ENCODE peak calls at places on chromosomes 7 and 10, in six cellular contexts. T is trophoblast cell, D is mesenchymal stem cell, W is IMR-90, J is H1, L is neuronal stem cell. S is an unnamed sample.

GRCh38 chr10:78602201-78602917 is 466.4 kb upstream of the ZMIZ1 start:
- DNase-seq in T (no peak), W (peak; percentile 19), L (no peak), D (no peak), J (no peak), S (no peak)

GRCh38 chr10:5943536-5943935 is 33.8 kb downstream of the IL15RA start:
- DNase-seq in D (no peak), J (no peak), L (no peak), T (no peak), W (peak; percentile 59), S (no peak)

GRCh38 chr7:16712916-16713315 is 40.6 kb upstream of the TSPAN13 start:
- DNase-seq in T (no peak), D (no peak), W (peak; percentile 67), L (no peak), J (no peak), S (no peak)

GRCh38 chr10:125850766-125851731 is 27.7 kb downstream of the BCCIP start:
- DNase-seq in D (no peak), T (no peak), J (no peak), W (no peak), L (no peak), S (no peak)

GRCh38 chr10:125985557-125986246 is 89.3 kb downstream of the FANK1 start:
- DNase-seq in J (no peak), L (no peak), W (no peak), D (no peak), T (no peak), S (peak; percentile 32)

GRCh38 chr10:32891261-32891660 is 66.8 kb downstream of the ITGB1 start:
- DNase-seq in D (no peak), L (no peak), T (no peak), J (no peak), W (no peak), S (no peak)

GRCh38 chr7:111953611-111954010 is 252.6 kb downstream of the DOCK4 start:
- DNase-seq in T (no peak), L (no peak), W (no peak), D (peak; percentile 8), J (no peak), S (peak; percentile 71)

GRCh38 chr10:712089-712488 is 22.6 kb upstream of the DIP2C start:
- DNase-seq in L (no peak), W (no peak), J (no peak), T (peak; percentile 90), D (no peak), S (no peak)

GRCh38 chr10:80465839-80466590 is 11.9 kb downstream of the TSPAN14 start:
- DNase-seq in W (no peak), J (no peak), D (no peak), L (no peak), T (no peak), S (no peak)

GRCh38 chr7:57876-58275 is 134.5 kb upstream of the FAM20C start:
- DNase-seq in D (no peak), T (no peak), W (no peak), L (no peak), J (peak; percentile 42), S (no peak)

GRCh38 chr7:131583430-131583829 is 27.0 kb upstream of the PODXL start:
- DNase-seq in T (no peak), L (no peak), J (no peak), D (no peak), W (no peak), S (no peak)

GRCh38 chr7:92584953-92585352 is 5.2 kb downstream of the FAM133B start:
- DNase-seq in T (no peak), J (no peak), D (no peak), W (no peak), L (no peak), S (peak; percentile 44)

GRCh38 chr7:92590711-92591310 is 621 bp upstream of the FAM133B start:
- DNase-seq in T (no peak), D (no peak), W (no peak), L (no peak), J (no peak), S (no peak)

GRCh38 chr7:92586403-92586802 is 3.8 kb downstream of the FAM133B start:
- DNase-seq in J (no peak), W (peak; percentile 72), T (no peak), D (peak; percentile 48), L (no peak), S (no peak)

GRCh38 chr7:92588561-92588960 is 1.6 kb downstream of the FAM133B start:
- DNase-seq in D (peak; percentile 43), L (no peak), T (no peak), W (no peak), J (no peak), S (no peak)

GRCh38 chr7:92589056-92589455 is 1.1 kb downstream of the FAM133B start:
- DNase-seq in D (no peak), L (no peak), W (no peak), J (no peak), T (no peak), S (no peak)
- H3K4me3 ChIP-seq in D (no peak overlapping the region), L (no peak overlapping the region), W (peak overlapping the region; percentile 89), J (peak overlapping the region; percentile 93), T (no peak overlapping the region), S (peak overlapping the region; percentile 91)

GRCh38 chr7:101933685-101934084 is 116.3 kb downstream of the CUX1 start:
- DNase-seq in D (no peak), J (no peak), W (no peak), T (no peak), L (no peak), S (no peak)

GRCh38 chr7:101934618-101935017 is 117.2 kb downstream of the CUX1 start:
- DNase-seq in T (no peak), L (no peak), J (peak; percentile 54), W (no peak), D (no peak), S (peak; percentile 76)

GRCh38 chr7:101936612-101937231 is 119.3 kb downstream of the CUX1 start:
- DNase-seq in L (no peak), W (peak; percentile 33), T (no peak), J (peak; percentile 80), D (peak; percentile 82), S (peak; percentile 98)

GRCh38 chr7:101936223-101936611 is 118.8 kb downstream of the CUX1 start:
- DNase-seq in T (no peak), J (peak; percentile 69), W (no peak), L (no peak), D (no peak), S (peak; percentile 91)

DNA sequence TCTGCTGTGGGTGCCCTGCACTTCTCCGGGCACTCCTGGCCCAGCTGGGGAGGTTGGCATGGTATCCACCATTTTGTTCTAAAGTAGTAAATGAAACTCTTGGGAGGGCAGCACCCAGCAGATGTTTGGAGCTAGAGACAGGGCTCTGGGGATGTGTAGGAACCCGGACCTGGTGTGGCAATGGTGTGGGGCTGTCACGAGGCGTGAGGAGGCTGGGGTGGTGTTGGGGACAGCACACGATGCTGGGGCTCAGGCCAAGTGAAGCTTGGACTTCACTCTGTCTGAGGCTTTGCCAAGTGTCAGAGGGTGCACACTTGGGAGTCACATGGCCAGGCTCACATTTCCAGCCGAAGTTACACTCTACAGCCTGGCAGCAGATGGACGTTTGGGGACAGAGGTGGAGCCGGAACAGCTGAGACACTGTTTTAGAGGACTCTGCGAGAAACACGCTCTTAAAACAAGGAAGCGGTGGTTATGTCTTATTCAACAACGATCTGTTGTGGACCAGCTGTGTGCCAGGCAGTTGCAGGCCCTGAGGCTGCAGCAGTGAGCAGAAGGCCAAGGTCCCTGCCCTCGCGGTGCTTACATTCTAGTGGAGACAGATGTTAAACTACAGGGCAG is 118.2 kb downstream of the CUX1 start:
- DNase-seq in L (no peak), W (no peak), T (no peak), D (no peak), J (peak; percentile 54), S (no peak)
- H3K18ac ChIP-seq in L (peak overlapping the region; percentile 48), W (no peak overlapping the region), T (no peak overlapping the region), D (peak overlapping the region; percentile 31), J (peak overlapping the region; percentile 99), S (peak overlapping the region; percentile 91)

GRCh38 chr10:50861370-50861769 is 24.1 kb downstream of the A1CF start:
- DNase-seq in D (no peak), W (no peak), J (no peak), T (no peak), L (no peak), S (no peak)

GRCh38 chr10:50853557-50853956 is 31.9 kb downstream of the A1CF start:
- DNase-seq in T (no peak), W (no peak), D (no peak), J (no peak), L (no peak), S (no peak)

GRCh38 chr10:50855461-50855860 is 30.0 kb downstream of the A1CF start:
- DNase-seq in T (no peak), W (no peak), D (no peak), J (no peak), L (no peak), S (no peak)

GRCh38 chr10:50855015-50855414 is 30.4 kb downstream of the A1CF start:
- DNase-seq in W (no peak), J (no peak), L (no peak), T (no peak), D (no peak), S (no peak)

DNA sequence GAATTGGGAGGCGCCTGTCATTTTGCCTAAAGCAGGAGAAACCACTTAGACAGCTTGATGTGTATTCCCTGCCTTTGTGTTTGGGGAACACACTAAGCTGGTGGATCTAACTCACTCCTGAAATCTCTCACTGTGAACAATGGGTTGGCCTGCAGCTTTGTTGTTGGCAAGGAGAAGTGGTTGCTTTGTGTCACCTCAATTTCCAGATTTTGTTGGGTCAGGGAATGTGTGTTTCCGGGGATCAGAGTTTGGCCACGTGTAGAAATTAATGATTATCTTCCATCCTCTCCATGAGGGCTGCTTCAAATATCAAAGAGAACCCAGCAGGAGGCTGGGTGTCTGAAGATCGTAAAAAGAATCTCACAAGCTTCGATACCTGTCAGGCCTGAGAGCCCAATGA is 27.8 kb downstream of the A1CF start:
- DNase-seq in W (no peak), T (no peak), L (peak; percentile 8), D (no peak), J (no peak), S (peak; percentile 89)
- H3K4me3 ChIP-seq in W (no peak overlapping the region), T (no peak overlapping the region), L (no peak overlapping the region), D (no peak overlapping the region), J (no peak overlapping the region), S (no peak overlapping the region)

GRCh38 chr7:30642789-30643188 is 39.5 kb downstream of the CRHR2 start:
- DNase-seq in D (no peak), W (no peak), T (no peak), L (no peak), J (no peak), S (no peak)
- H3K18ac ChIP-seq in D (no peak overlapping the region), W (no peak overlapping the region), T (no peak overlapping the region), L (no peak overlapping the region), J (peak overlapping the region; percentile 84), S (no peak overlapping the region)

GRCh38 chr7:106110238-106110560 is 1.9 kb downstream of the SYPL1 start:
- DNase-seq in W (no peak), D (no peak), T (no peak), J (no peak), L (no peak), S (no peak)

GRCh38 chr7:106111671-106112117 is 418 bp downstream of the SYPL1 start:
- DNase-seq in W (no peak), D (peak; percentile 73), J (no peak), T (peak; percentile 66), L (no peak), S (peak; percentile 41)

GRCh38 chr7:106108988-106109387 is 3.1 kb downstream of the SYPL1 start:
- DNase-seq in J (no peak), L (no peak), D (no peak), T (no peak), W (no peak), S (no peak)

GRCh38 chr7:106110885-106111670 is 1.0 kb downstream of the SYPL1 start:
- DNase-seq in L (no peak), T (no peak), W (no peak), D (peak; percentile 69), J (no peak), S (no peak)

GRCh38 chr7:106109521-106110237 is 2.4 kb downstream of the SYPL1 start:
- DNase-seq in J (no peak), L (no peak), T (no peak), W (no peak), D (no peak), S (no peak)
- H3K4me3 ChIP-seq in J (no peak overlapping the region), L (no peak overlapping the region), T (no peak overlapping the region), W (no peak overlapping the region), D (no peak overlapping the region), S (no peak overlapping the region)

S was measured in mesendoderm.